ENCODE peak calls at places on chromosomes 7 and 10, in four cellular contexts. B, C, Q and K are unnamed samples.

GRCh38 chr10:68348265-68348741 is 15.6 kb upstream of the PBLD start:
- DNase-seq in B (peak), C (peak), Q (no peak), K (peak)

GRCh38 chr10:89793649-89794254 is 92.4 kb downstream of the KIF20B start:
- DNase-seq in B (peak), C (peak), Q (peak), K (peak)

GRCh38 chr10:115141254-115141653 is 48.1 kb downstream of the ATRNL1 start:
- DNase-seq in B (no peak), C (no peak), Q (peak), K (peak)

GRCh38 chr10:86111902-86112301 is 254.7 kb downstream of the GRID1 start:
- DNase-seq in B (no peak), C (no peak), Q (no peak), K (no peak)

GRCh38 chr7:81956520-81956919 is 186.7 kb upstream of the HGF start:
- DNase-seq in B (no peak), C (no peak), Q (peak), K (no peak)

GRCh38 chr10:2207246-2207922 is 470.1 kb upstream of the ADARB2 start:
- DNase-seq in B (no peak), C (no peak), Q (no peak), K (no peak)

GRCh38 chr7:14834456-14834855 is 68.1 kb downstream of the DGKB start:
- DNase-seq in B (no peak), C (no peak), Q (peak), K (peak)

GRCh38 chr10:44804661-44805060 is 106.5 kb upstream of the TMEM72 start:
- DNase-seq in B (no peak), C (no peak), Q (no peak), K (no peak)

GRCh38 chr7:137337902-137338301 is 5.6 kb downstream of the PTN start:
- DNase-seq in B (no peak), C (no peak), Q (no peak), K (no peak)

GRCh38 chr7:102030696-102031095 is 213.3 kb downstream of the CUX1 start:
- DNase-seq in B (no peak), C (no peak), Q (no peak), K (no peak)

GRCh38 chr7:100791881-100792666 is 35.2 kb downstream of the EPHB4 start:
- DNase-seq in B (no peak), C (no peak), Q (no peak), K (no peak)

GRCh38 chr10:118522791-118523498 is 72.5 kb downstream of the PRLHR start:
- DNase-seq in B (no peak), C (no peak), Q (no peak), K (peak)

GRCh38 chr7:137944168-137944567 is 57.7 kb downstream of the CREB3L2 start:
- DNase-seq in B (no peak), C (no peak), Q (no peak), K (no peak)

GRCh38 chr10:23173549-23174074 is 18.5 kb upstream of the PTF1A start:
- DNase-seq in B (no peak), C (no peak), Q (no peak), K (no peak)

GRCh38 chr7:8982338-8982994 is 549.1 kb downstream of the NXPH1 start:
- DNase-seq in B (no peak), C (peak), Q (no peak), K (no peak)